ENCODE peak calls at places on chromosomes 2 and 18, in ten cellular contexts. S, M, U, X, D, L, Z, W, F and E are unnamed samples.

GRCh38 chr2:224366269-224366668 is 35.6 kb downstream of the FAM124B start:
- DNase-seq in U (no peak), S (no peak), W (no peak), M (no peak), D (no peak), F (peak), X (peak), Z (peak), L (no peak), E (no peak)

GRCh38 chr2:128028668-128029054 is 802 bp upstream of the SAP130 start:
- DNase-seq in D (no peak), M (no peak), U (no peak), W (no peak), L (no peak), S (no peak), X (peak), F (no peak), Z (no peak), E (no peak)

GRCh38 chr2:240947176-240947575 is 41.0 kb downstream of the CROCC2 start:
- DNase-seq in X (no peak), U (no peak), L (no peak), S (no peak), M (no peak), Z (no peak), D (peak), W (peak), F (no peak), E (no peak)

GRCh38 chr2:226211439-226211838 is 588.2 kb downstream of the IRS1 start:
- DNase-seq in U (no peak), S (no peak), L (no peak), M (peak), D (no peak), Z (peak), X (peak), W (no peak), F (peak), E (peak)

GRCh38 chr2:173415663-173416469 is 61.2 kb downstream of the CDCA7 start:
- DNase-seq in M (no peak), U (peak), X (no peak), D (no peak), S (peak), Z (no peak), F (no peak), L (no peak), W (no peak), E (no peak)

GRCh38 chr2:17608251-17608650 is 67.8 kb downstream of the VSNL1 start:
- DNase-seq in M (no peak), L (no peak), Z (no peak), S (no peak), X (no peak), W (no peak), F (no peak), D (no peak), U (no peak), E (no peak)

GRCh38 chr2:222413295-222413911 is 10.9 kb upstream of the SGPP2 start:
- DNase-seq in D (no peak), Z (no peak), U (peak), W (no peak), X (no peak), S (peak), M (no peak), L (no peak), F (no peak), E (no peak)

GRCh38 chr2:215713393-215713792 is 277.5 kb upstream of the FN1 start:
- DNase-seq in F (peak), S (no peak), L (no peak), D (no peak), U (no peak), Z (peak), X (peak), M (peak), W (no peak), E (peak)

GRCh38 chr2:176178271-176178806 is 10.1 kb upstream of the HOXD1 start:
- DNase-seq in Z (no peak), F (no peak), M (no peak), X (peak), W (no peak), L (no peak), D (no peak), U (peak), S (peak), E (no peak)

GRCh38 chr2:172859821-172860707 is 124.4 kb downstream of the RAPGEF4 start:
- DNase-seq in M (no peak), W (no peak), L (no peak), X (no peak), D (no peak), U (no peak), Z (peak), F (peak), S (no peak), E (no peak)

GRCh38 chr2:220277445-220277960 is 650.1 kb downstream of the SLC4A3 start:
- DNase-seq in D (peak), X (peak), M (peak), U (no peak), F (peak), W (peak), S (no peak), Z (peak), L (peak), E (peak)

GRCh38 chr2:158011055-158011771 is 90.5 kb upstream of the UPP2 start:
- DNase-seq in M (no peak), F (no peak), L (no peak), W (no peak), Z (no peak), U (peak), S (no peak), X (no peak), D (no peak), E (no peak)

GRCh38 chr2:189204322-189204941 is 24.9 kb upstream of the COL5A2 start:
- DNase-seq in D (no peak), F (peak), Z (peak), U (no peak), L (no peak), M (peak), X (peak), W (no peak), S (no peak), E (no peak)

GRCh38 chr2:175154670-175155082 is 13.3 kb downstream of the ATF2 start:
- DNase-seq in M (peak), F (peak), W (no peak), U (no peak), D (no peak), S (no peak), L (no peak), X (peak), Z (peak), E (peak)

GRCh38 chr2:212099658-212100057 is 438.9 kb downstream of the ERBB4 start:
- DNase-seq in L (no peak), U (no peak), Z (no peak), W (no peak), M (no peak), S (no peak), D (no peak), F (no peak), X (no peak), E (no peak)

GRCh38 chr2:127101048-127101611 is 5.8 kb downstream of the BIN1 start:
- DNase-seq in M (no peak), X (no peak), S (no peak), W (no peak), D (peak), Z (no peak), F (no peak), L (no peak), U (no peak), E (no peak)

GRCh38 chr18:59878644-59879043 is 21.2 kb upstream of the PMAIP1 start:
- DNase-seq in D (no peak), W (no peak), U (no peak), Z (peak), X (no peak), S (no peak), F (no peak), L (no peak), M (no peak), E (no peak)

GRCh38 chr18:22223263-22223960 is 54.0 kb downstream of the GATA6 start:
- DNase-seq in Z (peak), F (peak), M (peak), U (peak), S (no peak), L (peak), X (peak), D (peak), W (peak), E (peak)

GRCh38 chr2:105738658-105739051 is 6.1 kb upstream of the NCK2 start:
- DNase-seq in S (no peak), W (no peak), Z (no peak), L (no peak), F (no peak), X (no peak), U (no peak), M (no peak), D (no peak), E (no peak)
- H3K4me3 ChIP-seq in S (no peak), W (no peak), Z (no peak), L (no peak), F (no peak), X (no peak), U (no peak), M (no peak), D (no peak), E (no peak)

GRCh38 chr2:147846382-147847081 is 1.7 kb downstream of the ACVR2A start:
- DNase-seq in M (peak), Z (peak), D (no peak), X (no peak), F (no peak), U (no peak), W (no peak), L (no peak), S (no peak), E (no peak)
- H3K4me3 ChIP-seq in M (peak), Z (peak), D (peak), X (peak), F (peak), U (peak), W (peak), L (no peak), S (peak), E (peak)

GRCh38 chr18:500230-500555 is 308 bp downstream of the COLEC12 start:
- DNase-seq in M (peak), S (peak), W (no peak), U (peak), Z (no peak), X (peak), D (no peak), F (peak), L (no peak), E (no peak)
- H3K4me3 ChIP-seq in M (peak), S (peak), W (peak), U (peak), Z (peak), X (peak), D (peak), F (peak), L (peak), E (peak)

DNA sequence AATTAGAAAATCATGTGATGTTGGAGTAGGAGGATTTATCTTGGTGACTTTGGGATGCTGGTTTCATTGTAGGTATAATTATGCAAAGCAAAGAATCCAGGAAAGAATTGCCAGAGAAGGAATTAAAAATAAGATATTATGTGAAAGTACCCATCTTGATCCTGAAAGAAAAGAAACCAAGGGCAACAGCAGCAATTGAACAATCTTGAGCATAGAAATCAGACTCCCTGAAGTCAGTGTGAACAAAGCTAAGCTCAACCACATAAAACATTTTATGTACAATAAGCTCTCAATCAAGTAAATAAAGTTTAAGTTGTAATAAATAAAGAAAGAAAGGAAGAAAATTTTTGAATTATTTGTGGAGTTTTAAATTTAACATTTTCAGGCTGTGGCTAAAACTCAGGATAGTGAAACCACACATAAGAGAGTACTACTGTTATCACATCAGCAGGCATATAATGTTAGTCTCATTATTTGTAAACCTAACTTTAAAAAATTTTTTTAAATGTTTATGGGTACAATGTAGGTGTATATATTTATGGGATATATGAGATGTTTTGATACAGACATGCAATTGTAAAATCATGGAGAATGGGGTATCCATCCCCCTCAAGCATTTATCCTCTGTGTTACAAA is 32.8 kb upstream of the GPR55 start:
- DNase-seq in S (no peak), W (no peak), Z (no peak), F (no peak), L (no peak), M (no peak), D (no peak), U (no peak), X (no peak), E (no peak)
- H3K4me3 ChIP-seq in S (peak), W (peak), Z (peak), F (peak), L (peak), M (peak), D (peak), U (peak), X (peak), E (peak)

GRCh38 chr2:9113916-9114315 is 92.7 kb upstream of the ASAP2 start:
- DNase-seq in L (no peak), X (no peak), U (peak), W (no peak), Z (no peak), M (no peak), F (no peak), D (no peak), S (no peak), E (no peak)
- H3K4me3 ChIP-seq in L (no peak), X (no peak), U (no peak), W (no peak), Z (no peak), M (no peak), F (no peak), D (no peak), S (no peak), E (no peak)

DNA sequence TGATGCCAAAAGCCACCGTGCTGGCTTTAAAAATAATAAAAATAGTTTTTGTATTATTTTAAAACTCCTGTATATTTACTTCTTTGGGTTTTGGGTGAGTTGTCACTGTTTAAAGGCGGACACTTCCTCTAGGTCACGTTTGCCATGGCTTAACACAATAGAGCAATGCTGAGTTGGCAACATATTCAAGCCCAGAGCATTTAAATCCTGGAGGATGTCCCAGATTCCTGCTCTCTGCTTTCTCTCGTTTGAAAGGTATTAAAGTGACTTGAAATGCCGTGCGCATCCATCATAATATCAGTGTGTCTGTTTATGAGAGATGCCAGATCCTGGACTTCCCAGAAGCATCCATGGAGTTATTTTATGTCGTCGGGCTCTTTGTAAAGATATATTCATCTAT is 150.5 kb downstream of the ZNF236 start:
- DNase-seq in S (no peak), L (no peak), M (peak), U (no peak), Z (no peak), F (peak), D (no peak), X (no peak), W (no peak), E (no peak)
- H3K4me3 ChIP-seq in S (no peak), L (no peak), M (no peak), U (no peak), Z (no peak), F (no peak), D (no peak), X (no peak), W (no peak), E (no peak)

GRCh38 chr2:96415684-96416083 is 80.1 kb downstream of the NCAPH start:
- DNase-seq in L (no peak), Z (no peak), S (no peak), F (no peak), U (no peak), D (no peak), X (no peak), M (no peak), W (no peak), E (no peak)

GRCh38 chr2:96412307-96413066 is 76.9 kb downstream of the NCAPH start:
- DNase-seq in D (no peak), W (no peak), F (no peak), L (no peak), U (no peak), Z (no peak), S (no peak), X (no peak), M (no peak), E (no peak)

GRCh38 chr2:96414161-96414713 is 78.7 kb downstream of the NCAPH start:
- DNase-seq in Z (no peak), D (no peak), U (no peak), S (no peak), X (no peak), L (no peak), M (no peak), F (no peak), W (no peak), E (no peak)

GRCh38 chr2:96409543-96410184 is 74.1 kb downstream of the NCAPH start:
- DNase-seq in L (no peak), X (no peak), F (peak), W (no peak), U (no peak), M (peak), S (peak), D (no peak), Z (no peak), E (no peak)

DNA sequence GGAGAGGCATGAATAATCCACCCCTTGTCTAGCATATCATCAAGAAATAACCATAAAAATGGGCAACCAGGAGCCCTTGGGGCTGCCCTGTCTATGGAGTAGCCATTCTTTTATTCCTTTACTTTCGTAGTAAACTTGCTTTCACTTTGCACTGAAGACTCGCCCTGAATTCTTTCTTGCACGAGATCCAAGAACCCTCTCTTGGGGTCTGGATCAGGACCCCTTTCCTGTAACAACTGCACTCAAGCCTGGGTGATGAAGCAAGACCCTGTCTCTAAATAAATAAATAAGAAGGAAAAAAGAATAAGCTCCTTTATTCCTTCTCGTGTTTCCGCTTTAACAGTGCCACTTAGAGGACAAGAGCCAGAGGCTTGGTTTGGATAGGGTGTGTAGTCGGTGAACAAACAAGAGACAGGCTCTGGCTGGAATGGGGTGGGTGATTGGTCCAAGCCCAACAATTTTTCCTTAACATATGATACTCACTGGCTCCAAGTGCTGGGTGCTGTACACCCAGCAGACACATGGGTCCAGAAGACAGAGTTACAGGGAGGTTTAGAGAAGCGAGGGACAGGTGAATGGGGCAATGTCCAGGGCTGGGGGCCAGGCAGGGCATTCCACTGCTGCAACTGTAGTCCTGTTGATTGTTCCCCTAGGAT is 77.6 kb downstream of the NCAPH start:
- DNase-seq in Z (no peak), X (no peak), S (no peak), W (no peak), L (no peak), F (peak), D (no peak), U (no peak), M (peak), E (no peak)
- H3K4me3 ChIP-seq in Z (no peak), X (no peak), S (no peak), W (peak), L (peak), F (peak), D (peak), U (no peak), M (peak), E (peak)